ENCODE peak calls at places on chromosomes 6 and 20, in nine cellular contexts. A, F, U, M, Y, Q, H, Z and P are unnamed samples.

GRCh38 chr6:64948261-64948660 is 758.8 kb downstream of the EYS start:
- DNase-seq in Z (no peak), Q (no peak), F (no peak), A (no peak), M (no peak), Y (no peak), H (no peak), U (no peak), P (no peak)

GRCh38 chr20:40741507-40742106 is 52.6 kb upstream of the MAFB start:
- DNase-seq in Y (peak), Z (no peak), U (peak), Q (peak), M (peak), F (peak), H (no peak), A (peak), P (peak)

GRCh38 chr6:169778646-169779045 is 27.2 kb downstream of the ERMARD start:
- DNase-seq in Y (peak), U (no peak), H (no peak), F (peak), A (no peak), Z (no peak), M (no peak), Q (no peak), P (no peak)

GRCh38 chr6:151004415-151005024 is 139.0 kb downstream of the MTHFD1L start:
- DNase-seq in H (no peak), A (peak), Q (no peak), M (no peak), U (peak), Y (no peak), F (peak), Z (no peak), P (peak)

GRCh38 chr6:148146717-148147116 is 195.9 kb upstream of the SASH1 start:
- DNase-seq in M (no peak), A (peak), F (no peak), U (no peak), Z (no peak), Q (no peak), H (no peak), Y (no peak), P (peak)

GRCh38 chr6:101294051-101294638 is 99.4 kb upstream of the GRIK2 start:
- DNase-seq in Y (no peak), Q (no peak), A (no peak), Z (no peak), M (no peak), F (no peak), H (no peak), U (no peak), P (no peak)

GRCh38 chr20:25460591-25461280 is 53.3 kb downstream of the GINS1 start:
- DNase-seq in U (no peak), F (no peak), H (no peak), A (no peak), Y (no peak), M (no peak), Q (no peak), Z (no peak), P (no peak)

GRCh38 chr20:29318871-29319461 is 1938.5 kb upstream of the DEFB115 start:
- DNase-seq in Q (no peak), H (no peak), M (no peak), Y (no peak), Z (no peak), F (no peak), A (no peak), U (no peak), P (no peak)

GRCh38 chr6:161316531-161316930 is 42.7 kb upstream of the AGPAT4 start:
- DNase-seq in M (no peak), U (no peak), Y (no peak), Z (no peak), A (no peak), H (no peak), F (no peak), Q (no peak), P (no peak)

GRCh38 chr20:25274891-25275812 is 27.3 kb downstream of the PYGB start:
- DNase-seq in H (peak), Z (peak), A (no peak), F (no peak), Y (no peak), U (no peak), Q (no peak), M (no peak), P (no peak)

GRCh38 chr6:79777713-79778579 is 146.8 kb downstream of the SH3BGRL2 start:
- DNase-seq in F (peak), M (peak), Z (peak), U (peak), Q (peak), H (peak), A (peak), Y (peak), P (peak)

GRCh38 chr20:10843161-10843711 is 169.4 kb upstream of the JAG1 start:
- DNase-seq in U (no peak), A (no peak), Z (no peak), M (no peak), H (no peak), Y (no peak), Q (no peak), F (no peak), P (no peak)

GRCh38 chr6:117605169-117605826 is 3.0 kb upstream of the GOPC start:
- DNase-seq in A (peak), F (peak), Z (no peak), Y (peak), Q (peak), U (peak), H (no peak), M (peak), P (peak)

GRCh38 chr20:37315293-37316110 is 26.0 kb downstream of the MANBAL start:
- DNase-seq in A (peak), U (no peak), F (no peak), H (no peak), Q (no peak), M (peak), Y (no peak), Z (peak), P (no peak)

GRCh38 chr6:124984668-124985338 is 22.6 kb downstream of the RNF217 start:
- DNase-seq in F (no peak), Q (no peak), Z (no peak), M (no peak), H (no peak), Y (no peak), U (no peak), A (no peak), P (no peak)

GRCh38 chr6:147852772-147853171 is 344.3 kb downstream of the SAMD5 start:
- DNase-seq in M (no peak), Q (no peak), Z (no peak), Y (no peak), A (no peak), U (no peak), H (no peak), F (no peak), P (no peak)

GRCh38 chr6:15870354-15871043 is 207.7 kb upstream of the DTNBP1 start:
- DNase-seq in Y (no peak), F (no peak), A (no peak), H (no peak), U (no peak), Z (no peak), Q (no peak), M (no peak), P (no peak)

GRCh38 chr6:109076421-109076820 is 18.2 kb downstream of the SESN1 start:
- DNase-seq in F (no peak), H (no peak), Z (no peak), U (no peak), A (no peak), M (no peak), Q (no peak), Y (no peak), P (no peak)

GRCh38 chr6:28794175-28795002 is 129.4 kb downstream of the TRIM27 start:
- DNase-seq in F (no peak), M (no peak), Q (no peak), Y (peak), H (no peak), A (peak), U (peak), Z (no peak), P (peak)

GRCh38 chr6:28922004-28922840 is 1.6 kb downstream of the TRIM27 start:
- DNase-seq in A (no peak), M (peak), U (peak), H (no peak), Z (no peak), Q (no peak), Y (no peak), F (peak), P (peak)

GRCh38 chr20:34337982-34338756 is 24.9 kb upstream of the ITCH start:
- DNase-seq in H (no peak), Q (no peak), Z (no peak), F (no peak), U (no peak), Y (no peak), A (peak), M (no peak), P (no peak)

DNA sequence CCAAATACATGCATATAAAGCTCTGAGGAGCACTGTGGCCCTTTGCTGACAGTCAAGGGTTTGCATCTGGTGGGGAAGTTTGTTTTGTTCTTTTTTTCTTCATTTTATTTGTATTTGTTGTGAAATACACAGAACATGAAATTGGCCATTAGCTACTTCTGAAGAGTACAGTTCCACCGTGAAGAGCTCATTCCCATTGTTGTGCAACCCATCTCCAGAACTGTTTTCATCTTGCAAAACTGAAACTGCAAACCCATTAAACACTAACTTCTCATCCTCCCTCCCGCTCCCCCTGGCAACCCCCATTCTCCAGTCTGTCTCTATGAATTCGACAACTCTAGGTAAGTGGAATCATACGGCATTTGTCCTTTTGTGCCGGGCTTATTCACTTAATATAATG is 231.3 kb downstream of the TFAP2C start:
- DNase-seq in Z (no peak), Y (no peak), M (no peak), Q (no peak), U (no peak), A (no peak), F (no peak), H (no peak), P (no peak)
- TF ChIP-seq CTCF in Z (no peak), Y (no peak), M (no peak), Q (no peak), U (no peak), A (no peak), F (no peak), H (no peak), P (no peak)

GRCh38 chr6:127102299-127102698 is 16.2 kb upstream of the RSPO3 start:
- DNase-seq in M (no peak), Q (no peak), A (no peak), Y (no peak), H (no peak), U (peak), Z (no peak), F (no peak), P (no peak)

GRCh38 chr6:127103482-127103881 is 15.0 kb upstream of the RSPO3 start:
- DNase-seq in Z (no peak), Y (no peak), H (no peak), F (no peak), A (no peak), U (peak), M (no peak), Q (no peak), P (no peak)

GRCh38 chr6:127096167-127096566 is 22.3 kb upstream of the RSPO3 start:
- DNase-seq in Q (no peak), F (no peak), M (no peak), Y (no peak), Z (no peak), H (no peak), A (no peak), U (peak), P (no peak)

GRCh38 chr6:127102859-127103258 is 15.6 kb upstream of the RSPO3 start:
- DNase-seq in Y (no peak), A (no peak), F (no peak), M (no peak), Q (no peak), H (no peak), U (no peak), Z (no peak), P (no peak)

DNA sequence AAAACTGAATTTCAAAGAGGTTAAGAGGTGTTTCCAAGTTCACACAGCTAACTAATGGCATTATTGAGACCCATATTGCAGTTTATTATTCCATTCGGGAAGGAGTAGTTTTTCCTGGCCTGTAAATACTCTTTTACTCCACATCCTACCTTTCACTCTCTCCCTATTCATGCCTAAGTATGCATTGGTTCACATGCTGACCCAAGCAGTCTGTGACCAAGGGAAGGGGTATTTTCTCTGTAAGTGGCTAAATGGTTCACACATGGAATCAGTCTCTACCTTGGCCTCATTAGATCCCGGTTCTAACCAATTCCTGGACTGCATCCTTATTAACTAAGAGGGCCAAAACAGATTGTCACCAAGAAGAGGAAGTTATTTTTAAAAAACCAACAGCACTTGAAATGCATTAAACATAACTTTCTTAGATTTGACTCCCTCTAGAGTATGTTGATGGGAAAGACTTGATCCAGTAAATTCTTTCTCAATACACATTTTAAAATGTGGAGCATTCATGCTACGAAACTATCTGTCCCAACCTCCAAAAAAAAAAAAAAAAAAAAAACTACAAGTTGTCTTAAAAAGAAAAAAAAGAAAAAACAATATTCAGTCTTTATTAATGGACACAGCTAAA is 17.8 kb upstream of the RSPO3 start:
- DNase-seq in F (no peak), U (peak), H (no peak), Q (no peak), Y (no peak), M (no peak), Z (no peak), A (no peak), P (no peak)
- TF ChIP-seq CTCF in F (peak), U (peak), H (peak), Q (peak), Y (peak), M (no peak), Z (no peak), A (no peak), P (no peak)

DNA sequence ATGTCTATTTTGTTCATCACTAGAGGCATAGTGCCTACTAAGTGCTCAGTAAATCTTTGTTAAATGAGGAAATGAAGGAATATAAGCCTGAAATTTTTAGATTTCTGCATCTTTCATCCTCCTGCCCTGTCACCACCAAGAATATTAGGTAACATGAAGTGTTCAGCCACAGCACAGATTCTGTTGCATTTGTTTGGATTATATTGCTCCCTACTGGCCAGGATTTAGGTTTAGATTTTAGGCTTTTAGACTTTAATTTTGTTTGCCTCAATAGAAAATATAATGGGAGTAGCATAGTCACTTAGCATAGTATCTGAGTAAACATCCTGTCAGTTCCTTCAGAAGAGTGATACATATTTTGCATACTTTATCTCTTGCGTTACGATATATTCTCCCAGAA is 14.2 kb downstream of the FARS2 start:
- DNase-seq in A (no peak), H (no peak), Q (no peak), U (no peak), Y (no peak), Z (no peak), M (no peak), F (no peak), P (no peak)
- TF ChIP-seq CTCF in A (no peak), H (no peak), Q (no peak), U (no peak), Y (no peak), Z (no peak), M (no peak), F (no peak), P (no peak)

GRCh38 chr20:23770384-23770783 is 19.6 kb upstream of the CST1 start:
- DNase-seq in U (no peak), M (no peak), H (no peak), F (no peak), A (no peak), Z (no peak), Y (no peak), Q (no peak), P (no peak)

GRCh38 chr20:23774081-23774480 is 23.3 kb upstream of the CST1 start:
- DNase-seq in F (no peak), U (no peak), Z (no peak), H (no peak), Q (no peak), Y (no peak), A (no peak), M (no peak), P (no peak)

GRCh38 chr20:23773579-23773978 is 22.8 kb upstream of the CST1 start:
- DNase-seq in U (no peak), H (no peak), M (no peak), Z (no peak), Y (no peak), F (no peak), A (no peak), Q (no peak), P (no peak)

GRCh38 chr20:23776067-23776771 is 25.5 kb upstream of the CST1 start:
- DNase-seq in U (no peak), A (no peak), H (no peak), Z (no peak), Q (no peak), Y (peak), F (no peak), M (no peak), P (no peak)

DNA sequence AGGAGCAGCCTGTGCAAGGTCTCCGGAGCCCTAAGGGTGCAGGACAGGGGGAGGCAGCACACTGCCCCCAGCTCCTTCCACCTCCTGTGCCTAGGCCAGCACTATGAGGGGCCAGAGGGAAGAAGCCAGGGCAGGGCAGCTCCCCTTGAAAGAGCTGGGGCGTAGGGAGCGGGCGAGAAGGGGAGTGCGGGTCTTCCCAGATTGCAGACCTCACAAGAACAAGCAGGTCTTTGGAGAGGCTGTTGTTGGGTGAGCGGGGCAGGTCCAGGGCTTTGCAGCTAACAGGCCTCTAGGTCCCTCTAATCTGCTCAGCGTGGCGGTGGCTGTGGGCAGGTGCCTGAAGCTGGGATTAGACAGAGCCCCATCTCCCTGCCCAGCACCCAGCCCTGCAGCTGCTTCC is 22.4 kb upstream of the CST1 start:
- DNase-seq in Z (no peak), M (no peak), Y (no peak), A (no peak), Q (no peak), F (no peak), U (no peak), H (no peak), P (no peak)
- TF ChIP-seq CTCF in Z (no peak), M (no peak), Y (no peak), A (no peak), Q (no peak), F (no peak), U (no peak), H (no peak), P (no peak)

GRCh38 chr6:99151634-99152344 is 197.7 kb downstream of the FAXC start:
- DNase-seq in F (peak), U (peak), Q (peak), A (peak), H (no peak), Y (peak), Z (no peak), M (peak), P (peak)
- TF ChIP-seq CTCF in F (peak), U (peak), Q (peak), A (peak), H (peak), Y (peak), Z (no peak), M (peak), P (peak)

GRCh38 chr6:52104979-52105378 is 17.6 kb upstream of the PKHD1 start:
- DNase-seq in U (no peak), A (no peak), Z (no peak), Q (no peak), F (no peak), Y (no peak), M (no peak), H (no peak), P (no peak)
- TF ChIP-seq CTCF in U (no peak), A (no peak), Z (no peak), Q (no peak), F (no peak), Y (no peak), M (no peak), H (peak), P (no peak)

DNA sequence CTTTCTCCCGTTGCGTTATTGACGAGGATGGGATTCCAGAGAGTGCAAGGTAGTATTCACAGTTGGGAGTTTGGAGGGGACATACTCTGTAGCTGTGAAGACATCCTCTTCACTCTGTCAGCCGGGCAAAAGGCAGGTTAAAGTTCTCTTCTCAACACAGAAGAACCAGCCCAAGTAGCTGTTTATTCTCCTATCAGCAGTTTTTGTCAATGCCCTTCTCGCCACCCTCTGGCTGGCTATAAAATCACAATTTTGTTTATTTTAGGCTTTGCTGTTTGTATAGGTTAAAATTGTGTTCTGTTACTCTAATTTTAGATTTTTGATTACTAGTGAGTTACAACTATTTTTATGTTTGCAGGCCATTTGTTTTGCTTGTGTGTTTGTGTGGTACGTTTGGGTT is 37.9 kb upstream of the MAS1 start:
- DNase-seq in Y (no peak), Z (no peak), Q (no peak), M (peak), F (no peak), A (peak), U (peak), H (no peak), P (peak)
- TF ChIP-seq CTCF in Y (peak), Z (no peak), Q (no peak), M (no peak), F (peak), A (peak), U (peak), H (peak), P (no peak)

GRCh38 chr6:129252377-129253071 is 369.6 kb downstream of the LAMA2 start:
- DNase-seq in M (no peak), H (no peak), Z (no peak), F (no peak), Y (no peak), Q (no peak), U (no peak), A (no peak), P (no peak)
- TF ChIP-seq CTCF in M (no peak), H (no peak), Z (no peak), F (peak), Y (no peak), Q (no peak), U (peak), A (no peak), P (no peak)

GRCh38 chr6:126170875-126171489 is 168.9 kb upstream of the CENPW start:
- DNase-seq in M (peak), F (no peak), Z (no peak), H (no peak), A (peak), Q (peak), Y (no peak), U (peak), P (peak)
- TF ChIP-seq CTCF in M (no peak), F (peak), Z (no peak), H (peak), A (peak), Q (peak), Y (peak), U (peak), P (peak)

DNA sequence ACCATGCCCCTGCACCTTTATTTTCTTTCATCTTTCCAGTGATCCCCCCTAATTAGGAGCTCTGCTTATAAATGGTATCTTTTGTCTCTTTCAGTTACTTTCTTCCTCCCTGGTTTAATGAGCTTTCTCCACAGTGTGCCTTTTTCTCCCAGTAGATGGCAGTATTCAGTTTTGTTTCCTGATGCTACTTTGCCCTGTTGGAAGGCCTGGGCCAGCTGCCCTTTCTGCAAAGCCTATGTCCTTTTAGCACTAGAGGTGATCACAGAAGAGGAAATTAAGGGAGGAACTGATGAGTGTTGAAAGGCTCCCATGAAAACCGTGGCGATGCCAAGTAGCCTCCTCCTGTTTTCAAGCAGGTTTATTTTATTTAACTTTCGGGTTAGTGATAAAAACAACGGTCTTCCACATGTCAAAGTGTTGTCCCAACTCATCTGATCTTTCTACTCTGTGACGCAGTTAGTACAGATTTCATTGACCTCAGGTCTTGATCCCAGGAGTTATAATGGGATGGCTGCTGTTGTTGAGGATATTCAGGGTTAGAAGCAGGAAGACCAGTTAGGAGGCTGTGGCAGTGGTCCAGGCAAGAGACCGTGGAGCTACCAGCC is 184.2 kb upstream of the BMP2 start:
- DNase-seq in Q (peak), H (peak), A (peak), F (peak), Y (peak), U (peak), Z (no peak), M (peak), P (peak)
- TF ChIP-seq CTCF in Q (peak), H (peak), A (peak), F (peak), Y (peak), U (peak), Z (peak), M (peak), P (peak)